ENCODE peak calls at places on chromosomes 3 and 15, in ten cellular contexts. B is fibroblast of lung, T is HL-60, S is IMR-90, K is dorsolateral prefrontal cortex, R is A549, F is transverse colon, L is bronchial epithelial cell, C is AG09309, Y is GM06990. X is an unnamed sample.

GRCh38 chr3:71421820-71422566 is 161.5 kb downstream of the FOXP1 start:
- DNase-seq in L (no peak), B (no peak), C (no peak), S (no peak), T (no peak), R (no peak), F (no peak), K (no peak), Y (peak; percentile 63), X (no peak)

GRCh38 chr15:85750319-85750806 is 44.4 kb downstream of the KLHL25 start:
- DNase-seq in C (no peak), S (peak; percentile 8), B (peak; percentile 75), F (peak; percentile 33), L (no peak), T (no peak), R (no peak), K (peak; percentile 60), Y (no peak), X (no peak)

GRCh38 chr3:13009132-13009945 is 63.9 kb downstream of the IQSEC1 start:
- DNase-seq in K (no peak), Y (peak; percentile 89), B (no peak), L (no peak), R (no peak), T (peak; percentile 95), F (peak; percentile 86), C (no peak), S (no peak), X (no peak)

GRCh38 chr3:68943753-68944500 is 11.6 kb upstream of the TAFA4 start:
- DNase-seq in C (no peak), T (no peak), S (no peak), L (no peak), Y (no peak), B (no peak), K (no peak), F (no peak), R (no peak), X (no peak)

GRCh38 chr3:13711911-13712650 is 163.2 kb downstream of the FBLN2 start:
- DNase-seq in T (no peak), F (no peak), S (no peak), Y (no peak), L (no peak), B (no peak), R (no peak), K (no peak), C (no peak), X (no peak)

GRCh38 chr3:15659254-15659975 is 57.9 kb downstream of the BTD start:
- DNase-seq in K (no peak), F (no peak), B (no peak), C (no peak), T (no peak), R (no peak), Y (no peak), S (no peak), L (no peak), X (no peak)

GRCh38 chr15:77009176-77009575 is 14.2 kb downstream of the PSTPIP1 start:
- DNase-seq in L (no peak), B (no peak), C (no peak), F (no peak), T (no peak), K (no peak), R (no peak), S (no peak), Y (no peak), X (no peak)

GRCh38 chr15:64905119-64905831 is 6.4 kb upstream of the ANKDD1A start:
- DNase-seq in T (peak; percentile 76), S (peak; percentile 60), Y (peak; percentile 80), B (peak; percentile 68), L (peak; percentile 34), F (peak; percentile 79), R (peak; percentile 79), K (peak; percentile 76), C (no peak), X (peak; percentile 95)

GRCh38 chr3:157844770-157845522 is 261.3 kb downstream of the SHOX2 start:
- DNase-seq in T (no peak), C (peak; percentile 10), Y (no peak), R (no peak), B (no peak), L (no peak), F (no peak), K (no peak), S (no peak), X (no peak)

GRCh38 chr3:130905551-130905950 is 11.7 kb downstream of the ATP2C1 start:
- DNase-seq in B (no peak), S (peak; percentile 52), K (no peak), T (no peak), C (peak; percentile 69), Y (no peak), F (no peak), L (peak; percentile 55), R (no peak), X (no peak)

GRCh38 chr15:70033529-70034140 is 64.1 kb downstream of the TLE3 start:
- DNase-seq in K (no peak), F (no peak), S (peak; percentile 62), C (peak; percentile 2), B (peak; percentile 77), L (no peak), R (no peak), T (no peak), Y (no peak), X (peak; percentile 87)

GRCh38 chr3:167032267-167032876 is 347.7 kb downstream of the ZBBX start:
- DNase-seq in L (peak; percentile 72), F (no peak), T (peak; percentile 35), R (no peak), B (peak; percentile 61), Y (no peak), K (no peak), S (peak; percentile 39), C (no peak), X (peak; percentile 35)
- TF ChIP-seq CTCF in L (peak; percentile 61), F (no peak), T (no peak), R (peak; percentile 36), B (peak; percentile 60), Y (no peak), K (peak; percentile 58), S (peak; percentile 52), C (peak; percentile 6), X (peak; percentile 47)

GRCh38 chr3:149151843-149152242 is 22.4 kb downstream of the HPS3 start:
- DNase-seq in S (peak; percentile 76), C (no peak), R (no peak), B (peak; percentile 75), L (peak; percentile 13), T (peak; percentile 47), F (no peak), K (no peak), Y (no peak), X (no peak)

GRCh38 chr3:149150436-149150835 is 21.0 kb downstream of the HPS3 start:
- DNase-seq in F (no peak), Y (no peak), B (no peak), T (no peak), K (no peak), S (no peak), R (no peak), C (no peak), L (no peak), X (no peak)

GRCh38 chr3:149152420-149152819 is 23.0 kb downstream of the HPS3 start:
- DNase-seq in T (peak; percentile 23), C (no peak), F (no peak), L (peak; percentile 84), B (peak; percentile 79), K (no peak), R (no peak), Y (peak; percentile 52), S (peak; percentile 69), X (no peak)

DNA sequence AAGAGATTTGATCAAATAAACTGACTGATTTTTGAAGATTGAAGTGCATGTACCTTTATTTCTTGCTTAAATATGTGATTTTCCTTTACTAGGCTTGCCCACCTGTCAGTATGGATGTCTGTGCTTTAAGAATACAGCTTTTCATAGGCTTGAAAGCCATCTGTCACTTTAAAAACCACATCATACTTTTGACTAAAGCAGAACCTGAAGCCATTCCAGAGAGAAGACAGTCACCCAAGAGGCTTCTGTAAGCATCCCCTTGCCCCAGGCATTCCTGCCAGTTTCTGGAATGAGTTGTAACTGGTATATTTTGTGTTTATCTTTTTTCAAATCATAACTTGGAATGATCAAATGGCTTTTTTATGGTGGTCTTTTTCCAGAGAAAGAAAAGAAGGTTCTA is 24.0 kb downstream of the HPS3 start:
- DNase-seq in B (no peak), T (no peak), Y (no peak), S (no peak), F (no peak), K (no peak), L (peak; percentile 5), R (no peak), C (no peak), X (no peak)
- H3K4me3 ChIP-seq in B (no peak overlapping the region), T (no peak overlapping the region), Y (no peak overlapping the region), S (no peak overlapping the region), F (no peak overlapping the region), K (no peak overlapping the region), L (no peak overlapping the region), R (no peak overlapping the region), C (no peak overlapping the region), X (no peak overlapping the region)

GRCh38 chr3:111861396-111861795 is 2.3 kb downstream of the PHLDB2 start:
- DNase-seq in B (peak; percentile 47), L (no peak), Y (no peak), K (no peak), F (no peak), T (no peak), S (no peak), R (no peak), C (no peak), X (no peak)

GRCh38 chr3:111858641-111859040 is 424 bp upstream of the PHLDB2 start:
- DNase-seq in L (no peak), B (no peak), R (no peak), Y (no peak), F (no peak), C (no peak), S (no peak), K (no peak), T (no peak), X (no peak)

GRCh38 chr3:111859974-111860859 is 1.2 kb downstream of the PHLDB2 start:
- DNase-seq in C (peak; percentile 72), B (peak; percentile 88), S (peak; percentile 87), F (peak; percentile 71), L (peak; percentile 78), T (peak; percentile 63), K (no peak), R (peak; percentile 88), Y (peak; percentile 57), X (peak; percentile 83)

GRCh38 chr3:111857474-111857873 is 1.6 kb upstream of the PHLDB2 start:
- DNase-seq in F (no peak), C (no peak), R (no peak), L (no peak), B (peak; percentile 51), T (no peak), Y (no peak), K (no peak), S (no peak), X (no peak)

GRCh38 chr3:111859061-111859973 is at the start of gene PHLDB2:
- DNase-seq in T (no peak), F (peak; percentile 56), C (peak; percentile 69), K (no peak), L (peak; percentile 94), B (peak; percentile 85), S (peak; percentile 67), Y (peak; percentile 27), R (peak; percentile 65), X (peak; percentile 88)
- TF ChIP-seq CTCF in T (no peak), F (no peak), C (no peak), K (no peak), L (no peak), B (no peak), S (no peak), Y (no peak), R (no peak), X (peak; percentile 26)

DNA sequence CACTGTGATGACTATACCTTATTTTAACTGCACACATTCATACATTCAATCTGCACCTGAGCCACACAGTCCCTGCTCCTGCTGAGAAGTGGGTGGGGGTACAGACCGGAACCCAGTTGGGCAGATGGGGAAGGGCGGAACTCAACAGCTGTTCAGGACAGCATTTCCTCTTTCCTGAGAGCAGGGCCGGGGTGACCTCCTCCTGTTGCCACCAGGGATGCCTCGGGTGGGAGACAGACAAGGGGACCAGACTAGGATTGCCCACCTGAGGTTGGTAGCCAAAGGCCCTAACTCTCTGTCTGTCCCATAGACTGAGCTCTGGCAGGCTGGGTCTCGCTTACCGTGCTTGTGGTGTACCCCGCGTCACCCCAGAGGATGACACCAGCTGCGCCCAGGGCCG is 3.9 kb downstream of the HYAL2 start:
- DNase-seq in T (peak; percentile 60), K (no peak), C (no peak), F (no peak), S (no peak), Y (no peak), L (no peak), B (no peak), R (no peak), X (no peak)
- H3K4me3 ChIP-seq in T (no peak overlapping the region), K (no peak overlapping the region), C (no peak overlapping the region), F (no peak overlapping the region), S (no peak overlapping the region), Y (no peak overlapping the region), L (no peak overlapping the region), B (no peak overlapping the region), R (no peak overlapping the region), X (no peak overlapping the region)